ENCODE peak calls at places on chromosomes 6 and 20, in ten cellular contexts. One of them, this sample, is unnamed.

GRCh38 chr6:143410859-143411270 is 39.6 kb downstream of the ADAT2 start:
- DNase-seq in RWPE1: peak; percentile 70
- DNase-seq in CD8-positive, alpha-beta T cell: no peak
- DNase-seq in tibial artery: no peak
- DNase-seq in psoas muscle: no peak
- DNase-seq in AG04450: no peak
- DNase-seq in endothelial cell of umbilical vein: peak; percentile 7
- DNase-seq in IMR-90: peak; percentile 54
- DNase-seq in left ventricle myocardium inferior: no peak
- DNase-seq in CD4-positive, alpha-beta T cell: no peak
- DNase-seq in this sample: peak; percentile 88

GRCh38 chr6:38179794-38180430 is 360.4 kb downstream of the ZFAND3 start:
- DNase-seq in RWPE1: no peak
- DNase-seq in CD8-positive, alpha-beta T cell: no peak
- DNase-seq in tibial artery: no peak
- DNase-seq in psoas muscle: no peak
- DNase-seq in AG04450: no peak
- DNase-seq in endothelial cell of umbilical vein: no peak
- DNase-seq in IMR-90: no peak
- DNase-seq in left ventricle myocardium inferior: no peak
- DNase-seq in CD4-positive, alpha-beta T cell: no peak
- DNase-seq in this sample: no peak

GRCh38 chr20:56347628-56348305 is 11.0 kb upstream of the FAM210B start:
- DNase-seq in RWPE1: no peak
- DNase-seq in CD8-positive, alpha-beta T cell: no peak
- DNase-seq in tibial artery: no peak
- DNase-seq in psoas muscle: no peak
- DNase-seq in AG04450: no peak
- DNase-seq in endothelial cell of umbilical vein: no peak
- DNase-seq in IMR-90: no peak
- DNase-seq in left ventricle myocardium inferior: no peak
- DNase-seq in CD4-positive, alpha-beta T cell: no peak
- DNase-seq in this sample: no peak

GRCh38 chr6:136547336-136547735 is 2.9 kb downstream of the MAP7 start:
- DNase-seq in RWPE1: peak; percentile 41
- DNase-seq in CD8-positive, alpha-beta T cell: no peak
- DNase-seq in tibial artery: no peak
- DNase-seq in psoas muscle: no peak
- DNase-seq in AG04450: no peak
- DNase-seq in endothelial cell of umbilical vein: no peak
- DNase-seq in IMR-90: peak; percentile 63
- DNase-seq in left ventricle myocardium inferior: no peak
- DNase-seq in CD4-positive, alpha-beta T cell: no peak
- DNase-seq in this sample: no peak

GRCh38 chr6:166780284-166780683 is 153.2 kb upstream of the RPS6KA2 start:
- DNase-seq in RWPE1: no peak
- DNase-seq in CD8-positive, alpha-beta T cell: no peak
- DNase-seq in tibial artery: no peak
- DNase-seq in psoas muscle: no peak
- DNase-seq in AG04450: no peak
- DNase-seq in endothelial cell of umbilical vein: no peak
- DNase-seq in IMR-90: no peak
- DNase-seq in left ventricle myocardium inferior: no peak
- DNase-seq in CD4-positive, alpha-beta T cell: no peak
- DNase-seq in this sample: no peak

GRCh38 chr20:4637081-4637797 is 84.5 kb upstream of the PRND start:
- DNase-seq in RWPE1: peak; percentile 48
- DNase-seq in CD8-positive, alpha-beta T cell: no peak
- DNase-seq in tibial artery: no peak
- DNase-seq in psoas muscle: no peak
- DNase-seq in AG04450: no peak
- DNase-seq in endothelial cell of umbilical vein: no peak
- DNase-seq in IMR-90: peak; percentile 6
- DNase-seq in left ventricle myocardium inferior: no peak
- DNase-seq in CD4-positive, alpha-beta T cell: no peak
- DNase-seq in this sample: peak; percentile 50

GRCh38 chr6:76792394-76792793 is 670.9 kb downstream of the HTR1B start:
- DNase-seq in RWPE1: no peak
- DNase-seq in CD8-positive, alpha-beta T cell: no peak
- DNase-seq in tibial artery: no peak
- DNase-seq in psoas muscle: no peak
- DNase-seq in AG04450: no peak
- DNase-seq in endothelial cell of umbilical vein: no peak
- DNase-seq in IMR-90: peak; percentile 3
- DNase-seq in left ventricle myocardium inferior: no peak
- DNase-seq in CD4-positive, alpha-beta T cell: no peak
- DNase-seq in this sample: peak; percentile 86

GRCh38 chr20:5827098-5827853 is 77.1 kb downstream of the SHLD1 start:
- DNase-seq in RWPE1: no peak
- DNase-seq in CD8-positive, alpha-beta T cell: no peak
- DNase-seq in tibial artery: no peak
- DNase-seq in psoas muscle: no peak
- DNase-seq in AG04450: no peak
- DNase-seq in endothelial cell of umbilical vein: no peak
- DNase-seq in IMR-90: no peak
- DNase-seq in left ventricle myocardium inferior: peak; percentile 50
- DNase-seq in CD4-positive, alpha-beta T cell: no peak
- DNase-seq in this sample: no peak

DNA sequence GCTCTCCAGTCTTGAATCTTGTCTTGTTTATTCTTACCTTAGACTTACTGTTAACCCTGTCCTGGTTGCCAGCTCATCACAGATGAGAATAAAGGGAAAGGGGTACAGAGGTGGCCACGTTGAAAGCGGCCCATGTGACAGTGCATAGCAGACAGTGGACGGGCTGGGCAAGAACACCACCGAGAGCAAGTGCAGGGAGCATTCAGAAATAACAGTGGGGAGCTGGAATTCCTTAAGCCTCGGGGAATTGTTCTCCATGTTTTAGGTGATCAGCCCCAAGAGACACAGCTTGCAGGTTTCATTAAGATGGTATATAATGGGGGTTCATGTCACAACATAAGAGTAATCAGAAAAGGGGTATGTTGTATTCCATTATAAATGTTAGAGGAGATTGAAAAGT is 35.2 kb downstream of the VAPB start:
- DNase-seq in RWPE1: no peak
- DNase-seq in CD8-positive, alpha-beta T cell: no peak
- DNase-seq in tibial artery: no peak
- DNase-seq in psoas muscle: no peak
- DNase-seq in AG04450: no peak
- DNase-seq in endothelial cell of umbilical vein: no peak
- DNase-seq in IMR-90: no peak
- DNase-seq in left ventricle myocardium inferior: no peak
- DNase-seq in CD4-positive, alpha-beta T cell: no peak
- DNase-seq in this sample: no peak
- H3K27ac ChIP-seq in RWPE1: no peak overlapping the region
- H3K27ac ChIP-seq in CD8-positive, alpha-beta T cell: no peak overlapping the region
- H3K27ac ChIP-seq in tibial artery: no peak overlapping the region
- H3K27ac ChIP-seq in psoas muscle: no peak overlapping the region
- H3K27ac ChIP-seq in AG04450: no peak overlapping the region
- H3K27ac ChIP-seq in endothelial cell of umbilical vein: no peak overlapping the region
- H3K27ac ChIP-seq in IMR-90: no peak overlapping the region
- H3K27ac ChIP-seq in left ventricle myocardium inferior: no peak overlapping the region
- H3K27ac ChIP-seq in CD4-positive, alpha-beta T cell: no peak overlapping the region
- H3K27ac ChIP-seq in this sample: no peak overlapping the region

DNA sequence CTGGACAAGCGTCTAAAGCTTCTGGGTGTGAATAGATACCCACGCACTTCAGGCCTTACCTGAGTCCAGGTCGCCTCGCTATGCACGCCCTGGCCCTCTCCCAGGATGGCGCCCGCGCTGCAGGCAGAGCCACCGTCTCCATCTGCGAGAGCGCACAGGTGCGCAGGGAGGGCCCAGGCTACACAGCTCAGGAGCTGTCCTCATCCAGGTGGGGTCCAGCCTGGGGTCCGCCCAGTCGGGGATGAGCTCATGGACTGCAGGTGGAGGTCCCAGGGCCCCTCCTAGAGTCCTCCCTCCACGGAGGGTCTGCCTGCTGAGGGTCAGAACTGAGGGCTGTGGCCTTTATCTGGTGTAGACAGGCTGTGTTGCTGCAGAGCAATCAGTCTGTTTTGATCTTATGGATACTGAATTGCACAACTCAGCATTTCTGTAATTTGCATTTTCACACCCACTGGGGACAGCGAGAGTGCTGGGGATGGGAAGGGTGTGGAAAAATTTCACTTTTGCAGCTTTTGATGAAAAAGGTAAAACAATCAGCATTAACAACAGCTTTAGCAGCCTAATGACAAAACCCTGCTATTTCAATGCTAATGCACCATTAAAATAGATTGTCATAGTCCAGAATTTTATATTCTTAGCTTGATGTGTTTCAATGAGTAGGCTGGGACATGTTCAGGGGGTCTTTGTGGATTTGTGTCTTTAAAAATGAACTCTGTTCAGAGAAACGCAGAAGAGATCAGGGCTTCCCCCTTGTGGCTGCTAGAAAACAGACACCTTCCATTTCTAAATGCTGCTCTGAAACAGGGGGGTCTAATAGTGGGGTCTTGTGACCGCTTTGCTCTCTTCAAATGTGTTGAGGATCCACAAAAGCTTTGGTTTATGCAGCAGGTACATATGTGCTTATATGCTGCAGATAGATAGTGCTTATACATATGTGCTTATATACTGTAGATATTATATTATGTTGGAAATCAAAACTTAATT is 77.8 kb upstream of the PHACTR3 start:
- DNase-seq in RWPE1: no peak
- DNase-seq in CD8-positive, alpha-beta T cell: no peak
- DNase-seq in tibial artery: no peak
- DNase-seq in psoas muscle: no peak
- DNase-seq in AG04450: no peak
- DNase-seq in endothelial cell of umbilical vein: no peak
- DNase-seq in IMR-90: no peak
- DNase-seq in left ventricle myocardium inferior: no peak
- DNase-seq in CD4-positive, alpha-beta T cell: no peak
- DNase-seq in this sample: no peak
- TF ChIP-seq CTCF in RWPE1: peak; percentile 33
- TF ChIP-seq CTCF in CD8-positive, alpha-beta T cell: no peak
- TF ChIP-seq CTCF in tibial artery: no peak
- TF ChIP-seq CTCF in psoas muscle: no peak
- TF ChIP-seq CTCF in AG04450: peak; percentile 27
- TF ChIP-seq CTCF in endothelial cell of umbilical vein: peak; percentile 33
- TF ChIP-seq CTCF in IMR-90: peak; percentile 20
- TF ChIP-seq CTCF in left ventricle myocardium inferior: peak; percentile 23
- TF ChIP-seq CTCF in CD4-positive, alpha-beta T cell: no peak
- TF ChIP-seq CTCF in this sample: peak; percentile 31

GRCh38 chr20:10573273-10573950 is 100.4 kb downstream of the JAG1 start:
- DNase-seq in RWPE1: no peak
- DNase-seq in CD8-positive, alpha-beta T cell: no peak
- DNase-seq in tibial artery: no peak
- DNase-seq in psoas muscle: no peak
- DNase-seq in AG04450: no peak
- DNase-seq in endothelial cell of umbilical vein: peak; percentile 69
- DNase-seq in IMR-90: no peak
- DNase-seq in left ventricle myocardium inferior: no peak
- DNase-seq in CD4-positive, alpha-beta T cell: no peak
- DNase-seq in this sample: no peak

GRCh38 chr20:10572853-10573252 is 100.9 kb downstream of the JAG1 start:
- DNase-seq in RWPE1: no peak
- DNase-seq in CD8-positive, alpha-beta T cell: no peak
- DNase-seq in tibial artery: no peak
- DNase-seq in psoas muscle: no peak
- DNase-seq in AG04450: no peak
- DNase-seq in endothelial cell of umbilical vein: no peak
- DNase-seq in IMR-90: no peak
- DNase-seq in left ventricle myocardium inferior: no peak
- DNase-seq in CD4-positive, alpha-beta T cell: no peak
- DNase-seq in this sample: no peak

GRCh38 chr20:10571313-10571815 is 102.4 kb downstream of the JAG1 start:
- DNase-seq in RWPE1: no peak
- DNase-seq in CD8-positive, alpha-beta T cell: no peak
- DNase-seq in tibial artery: no peak
- DNase-seq in psoas muscle: no peak
- DNase-seq in AG04450: no peak
- DNase-seq in endothelial cell of umbilical vein: no peak
- DNase-seq in IMR-90: no peak
- DNase-seq in left ventricle myocardium inferior: no peak
- DNase-seq in CD4-positive, alpha-beta T cell: no peak
- DNase-seq in this sample: no peak

GRCh38 chr20:10576411-10576810 is 97.4 kb downstream of the JAG1 start:
- DNase-seq in RWPE1: no peak
- DNase-seq in CD8-positive, alpha-beta T cell: no peak
- DNase-seq in tibial artery: no peak
- DNase-seq in psoas muscle: no peak
- DNase-seq in AG04450: no peak
- DNase-seq in endothelial cell of umbilical vein: peak; percentile 55
- DNase-seq in IMR-90: no peak
- DNase-seq in left ventricle myocardium inferior: no peak
- DNase-seq in CD4-positive, alpha-beta T cell: no peak
- DNase-seq in this sample: no peak

DNA sequence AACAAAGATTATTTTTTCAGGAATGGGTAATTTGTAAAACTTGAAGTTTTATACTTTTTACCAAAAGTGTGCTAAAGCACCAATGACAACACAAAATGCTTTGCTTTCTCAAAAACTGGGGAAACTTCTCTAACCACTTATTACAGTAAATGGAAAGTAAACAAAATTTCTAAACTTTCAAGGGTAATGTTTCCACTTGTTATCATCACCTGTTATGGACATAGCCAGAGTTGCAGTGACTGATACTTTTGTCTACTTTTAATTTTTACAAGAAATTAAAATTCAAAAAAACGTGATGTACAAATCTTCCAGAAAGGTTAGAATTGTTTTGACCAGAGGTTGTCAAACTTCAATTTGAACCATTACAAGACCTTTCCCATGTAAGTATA is 99.9 kb downstream of the JAG1 start:
- DNase-seq in RWPE1: no peak
- DNase-seq in CD8-positive, alpha-beta T cell: no peak
- DNase-seq in tibial artery: no peak
- DNase-seq in psoas muscle: no peak
- DNase-seq in AG04450: no peak
- DNase-seq in endothelial cell of umbilical vein: no peak
- DNase-seq in IMR-90: no peak
- DNase-seq in left ventricle myocardium inferior: no peak
- DNase-seq in CD4-positive, alpha-beta T cell: no peak
- DNase-seq in this sample: no peak
- H3K27ac ChIP-seq in RWPE1: no peak overlapping the region
- H3K27ac ChIP-seq in CD8-positive, alpha-beta T cell: no peak overlapping the region
- H3K27ac ChIP-seq in tibial artery: peak overlapping the region; percentile 25
- H3K27ac ChIP-seq in psoas muscle: no peak overlapping the region
- H3K27ac ChIP-seq in AG04450: no peak overlapping the region
- H3K27ac ChIP-seq in endothelial cell of umbilical vein: no peak overlapping the region
- H3K27ac ChIP-seq in IMR-90: no peak overlapping the region
- H3K27ac ChIP-seq in left ventricle myocardium inferior: no peak overlapping the region
- H3K27ac ChIP-seq in CD4-positive, alpha-beta T cell: no peak overlapping the region
- H3K27ac ChIP-seq in this sample: no peak overlapping the region

DNA sequence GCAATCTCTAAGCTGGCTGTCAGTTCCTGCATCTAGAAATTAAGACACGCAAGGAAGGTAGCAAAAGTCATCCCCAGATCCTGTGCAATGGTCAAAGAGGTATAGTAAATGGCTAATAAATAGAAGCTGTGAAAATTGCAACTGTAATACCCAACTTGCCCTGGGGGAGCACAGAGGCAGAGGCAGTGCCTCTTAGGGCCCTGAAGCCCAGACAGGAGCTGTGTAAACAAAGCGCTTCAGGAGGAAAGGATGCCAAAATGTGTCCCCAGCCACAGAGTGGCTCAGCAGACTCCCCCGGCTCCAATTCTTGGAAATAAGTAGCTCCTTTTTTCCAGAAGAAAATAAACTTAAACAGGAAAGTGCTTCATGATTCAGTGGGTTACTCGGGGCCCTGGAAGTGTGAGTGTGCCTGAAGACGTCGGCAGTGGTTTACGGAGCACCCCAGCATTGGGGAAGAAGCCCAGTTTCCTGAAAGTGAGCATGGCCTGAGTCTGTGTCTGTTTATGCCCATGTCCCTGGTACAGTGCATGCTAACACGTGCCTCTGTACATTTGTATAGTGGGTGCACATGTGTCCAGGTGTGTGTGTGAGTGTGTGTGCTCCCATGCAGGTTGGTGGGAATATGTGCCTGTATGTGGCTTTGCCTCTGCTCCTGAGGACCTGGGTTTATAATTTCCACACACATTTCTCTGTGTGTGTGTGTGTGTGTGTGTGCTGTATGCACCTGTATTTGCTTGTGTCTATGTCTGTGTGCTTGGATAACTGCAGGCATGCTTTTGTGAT is 246.7 kb downstream of the MAFB start:
- DNase-seq in RWPE1: no peak
- DNase-seq in CD8-positive, alpha-beta T cell: no peak
- DNase-seq in tibial artery: no peak
- DNase-seq in psoas muscle: no peak
- DNase-seq in AG04450: no peak
- DNase-seq in endothelial cell of umbilical vein: no peak
- DNase-seq in IMR-90: no peak
- DNase-seq in left ventricle myocardium inferior: no peak
- DNase-seq in CD4-positive, alpha-beta T cell: no peak
- DNase-seq in this sample: no peak
- TF ChIP-seq CTCF in RWPE1: no peak
- TF ChIP-seq CTCF in CD8-positive, alpha-beta T cell: no peak
- TF ChIP-seq CTCF in tibial artery: peak; percentile 19
- TF ChIP-seq CTCF in psoas muscle: no peak
- TF ChIP-seq CTCF in AG04450: no peak
- TF ChIP-seq CTCF in endothelial cell of umbilical vein: no peak
- TF ChIP-seq CTCF in IMR-90: no peak
- TF ChIP-seq CTCF in left ventricle myocardium inferior: no peak
- TF ChIP-seq CTCF in CD4-positive, alpha-beta T cell: no peak
- TF ChIP-seq CTCF in this sample: no peak

This sample was measured in foreskin keratinocyte.